ENCODE peak calls at places on chromosomes 16 and 17, in nine cellular contexts. One of them, this sample, is unnamed.

GRCh38 chr16:53457670-53458069 is 23.4 kb downstream of the RBL2 start:
- DNase-seq in stomach: no peak
- DNase-seq in A549: no peak
- DNase-seq in sigmoid colon: no peak
- DNase-seq in CD4-positive, alpha-beta T cell: peak
- DNase-seq in astrocyte of the spinal cord: peak
- DNase-seq in neural crest cell: no peak
- DNase-seq in ovary: no peak
- DNase-seq in tibial artery: no peak
- DNase-seq in this sample: no peak

GRCh38 chr17:63314766-63315165 is 131.3 kb downstream of the CYB561 start:
- DNase-seq in stomach: no peak
- DNase-seq in A549: no peak
- DNase-seq in sigmoid colon: no peak
- DNase-seq in CD4-positive, alpha-beta T cell: no peak
- DNase-seq in astrocyte of the spinal cord: no peak
- DNase-seq in neural crest cell: no peak
- DNase-seq in ovary: no peak
- DNase-seq in tibial artery: no peak
- DNase-seq in this sample: no peak

GRCh38 chr17:82236142-82236971 is 7.5 kb downstream of the SLC16A3 start:
- DNase-seq in stomach: peak
- DNase-seq in A549: peak
- DNase-seq in sigmoid colon: peak
- DNase-seq in CD4-positive, alpha-beta T cell: peak
- DNase-seq in astrocyte of the spinal cord: peak
- DNase-seq in neural crest cell: peak
- DNase-seq in ovary: peak
- DNase-seq in tibial artery: peak
- DNase-seq in this sample: no peak

GRCh38 chr17:62627219-62627903 is at the start of gene MRC2:
- DNase-seq in stomach: no peak
- DNase-seq in A549: peak
- DNase-seq in sigmoid colon: peak
- DNase-seq in CD4-positive, alpha-beta T cell: no peak
- DNase-seq in astrocyte of the spinal cord: peak
- DNase-seq in neural crest cell: peak
- DNase-seq in ovary: peak
- DNase-seq in tibial artery: peak
- DNase-seq in this sample: peak

GRCh38 chr17:47698749-47699535 is 5.0 kb downstream of the TBKBP1 start:
- DNase-seq in stomach: peak
- DNase-seq in A549: peak
- DNase-seq in sigmoid colon: peak
- DNase-seq in CD4-positive, alpha-beta T cell: peak
- DNase-seq in astrocyte of the spinal cord: peak
- DNase-seq in neural crest cell: peak
- DNase-seq in ovary: peak
- DNase-seq in tibial artery: peak
- DNase-seq in this sample: no peak

GRCh38 chr17:12927541-12928425 is 90.0 kb downstream of the ELAC2 start:
- DNase-seq in stomach: no peak
- DNase-seq in A549: no peak
- DNase-seq in sigmoid colon: no peak
- DNase-seq in CD4-positive, alpha-beta T cell: no peak
- DNase-seq in astrocyte of the spinal cord: peak
- DNase-seq in neural crest cell: no peak
- DNase-seq in ovary: peak
- DNase-seq in tibial artery: no peak
- DNase-seq in this sample: no peak

GRCh38 chr17:64259922-64260321 is 3.1 kb downstream of the TEX2 start:
- DNase-seq in stomach: no peak
- DNase-seq in A549: no peak
- DNase-seq in sigmoid colon: no peak
- DNase-seq in CD4-positive, alpha-beta T cell: no peak
- DNase-seq in astrocyte of the spinal cord: peak
- DNase-seq in neural crest cell: no peak
- DNase-seq in ovary: no peak
- DNase-seq in tibial artery: no peak
- DNase-seq in this sample: no peak

GRCh38 chr17:40347319-40348135 is 17.0 kb downstream of the GJD3 start:
- DNase-seq in stomach: no peak
- DNase-seq in A549: no peak
- DNase-seq in sigmoid colon: no peak
- DNase-seq in CD4-positive, alpha-beta T cell: no peak
- DNase-seq in astrocyte of the spinal cord: no peak
- DNase-seq in neural crest cell: peak
- DNase-seq in ovary: peak
- DNase-seq in tibial artery: no peak
- DNase-seq in this sample: no peak

GRCh38 chr16:50121721-50122445 is 31.2 kb upstream of the TENT4B start:
- DNase-seq in stomach: no peak
- DNase-seq in A549: no peak
- DNase-seq in sigmoid colon: no peak
- DNase-seq in CD4-positive, alpha-beta T cell: peak
- DNase-seq in astrocyte of the spinal cord: no peak
- DNase-seq in neural crest cell: no peak
- DNase-seq in ovary: no peak
- DNase-seq in tibial artery: no peak
- DNase-seq in this sample: no peak

GRCh38 chr16:38941-39892 is 14.2 kb downstream of the POLR3K start:
- DNase-seq in stomach: peak
- DNase-seq in A549: no peak
- DNase-seq in sigmoid colon: no peak
- DNase-seq in CD4-positive, alpha-beta T cell: peak
- DNase-seq in astrocyte of the spinal cord: no peak
- DNase-seq in neural crest cell: no peak
- DNase-seq in ovary: no peak
- DNase-seq in tibial artery: no peak
- DNase-seq in this sample: no peak

GRCh38 chr17:17897442-17897841 is 60.7 kb upstream of the SREBF1 start:
- DNase-seq in stomach: no peak
- DNase-seq in A549: no peak
- DNase-seq in sigmoid colon: no peak
- DNase-seq in CD4-positive, alpha-beta T cell: no peak
- DNase-seq in astrocyte of the spinal cord: no peak
- DNase-seq in neural crest cell: no peak
- DNase-seq in ovary: no peak
- DNase-seq in tibial artery: no peak
- DNase-seq in this sample: no peak

GRCh38 chr16:73053379-73054130 is 5.6 kb upstream of the ZFHX3 start:
- DNase-seq in stomach: no peak
- DNase-seq in A549: peak
- DNase-seq in sigmoid colon: peak
- DNase-seq in CD4-positive, alpha-beta T cell: no peak
- DNase-seq in astrocyte of the spinal cord: peak
- DNase-seq in neural crest cell: no peak
- DNase-seq in ovary: no peak
- DNase-seq in tibial artery: peak
- DNase-seq in this sample: no peak

GRCh38 chr17:66740226-66740625 is 94.7 kb upstream of the CACNG5 start:
- DNase-seq in stomach: no peak
- DNase-seq in A549: no peak
- DNase-seq in sigmoid colon: peak
- DNase-seq in CD4-positive, alpha-beta T cell: no peak
- DNase-seq in astrocyte of the spinal cord: no peak
- DNase-seq in neural crest cell: no peak
- DNase-seq in ovary: no peak
- DNase-seq in tibial artery: no peak
- DNase-seq in this sample: no peak

GRCh38 chr17:66734544-66734943 is 100.4 kb upstream of the CACNG5 start:
- DNase-seq in stomach: no peak
- DNase-seq in A549: no peak
- DNase-seq in sigmoid colon: peak
- DNase-seq in CD4-positive, alpha-beta T cell: no peak
- DNase-seq in astrocyte of the spinal cord: no peak
- DNase-seq in neural crest cell: no peak
- DNase-seq in ovary: no peak
- DNase-seq in tibial artery: no peak
- DNase-seq in this sample: no peak

GRCh38 chr17:66739553-66739952 is 95.4 kb upstream of the CACNG5 start:
- DNase-seq in stomach: no peak
- DNase-seq in A549: no peak
- DNase-seq in sigmoid colon: peak
- DNase-seq in CD4-positive, alpha-beta T cell: no peak
- DNase-seq in astrocyte of the spinal cord: no peak
- DNase-seq in neural crest cell: no peak
- DNase-seq in ovary: no peak
- DNase-seq in tibial artery: peak
- DNase-seq in this sample: no peak

GRCh38 chr17:66733759-66734158 is 101.2 kb upstream of the CACNG5 start:
- DNase-seq in stomach: no peak
- DNase-seq in A549: no peak
- DNase-seq in sigmoid colon: no peak
- DNase-seq in CD4-positive, alpha-beta T cell: no peak
- DNase-seq in astrocyte of the spinal cord: no peak
- DNase-seq in neural crest cell: no peak
- DNase-seq in ovary: no peak
- DNase-seq in tibial artery: no peak
- DNase-seq in this sample: no peak

DNA sequence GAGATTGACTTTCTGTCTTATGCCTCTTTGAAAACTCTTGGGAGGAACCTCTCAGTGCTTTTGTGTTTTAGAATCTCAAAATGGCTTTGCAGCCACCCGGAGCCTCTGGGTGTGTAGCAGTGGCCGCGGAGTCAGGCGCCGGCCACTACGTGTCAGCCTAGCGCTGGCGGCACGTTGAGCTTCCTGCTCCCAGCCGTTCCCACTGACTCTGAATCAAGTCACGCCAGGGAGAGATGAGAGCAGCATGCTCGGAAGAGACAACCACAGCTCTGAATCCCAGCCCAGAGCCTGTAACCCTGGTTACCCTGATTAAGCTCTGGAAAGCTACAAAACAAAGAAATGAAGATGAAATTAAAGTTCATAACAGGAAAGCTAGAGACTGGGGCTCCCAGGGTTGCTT is 97.4 kb upstream of the CACNG5 start:
- DNase-seq in stomach: no peak
- DNase-seq in A549: no peak
- DNase-seq in sigmoid colon: peak
- DNase-seq in CD4-positive, alpha-beta T cell: no peak
- DNase-seq in astrocyte of the spinal cord: peak
- DNase-seq in neural crest cell: peak
- DNase-seq in ovary: peak
- DNase-seq in tibial artery: peak
- DNase-seq in this sample: no peak
- TF ChIP-seq CTCF in stomach: no peak
- TF ChIP-seq CTCF in A549: no peak
- TF ChIP-seq CTCF in sigmoid colon: no peak
- TF ChIP-seq CTCF in CD4-positive, alpha-beta T cell: no peak
- TF ChIP-seq CTCF in astrocyte of the spinal cord: peak
- TF ChIP-seq CTCF in neural crest cell: peak
- TF ChIP-seq CTCF in ovary: no peak
- TF ChIP-seq CTCF in tibial artery: no peak
- TF ChIP-seq CTCF in this sample: no peak

GRCh38 chr16:69423189-69423588 is 1.2 kb upstream of the CYB5B start:
- DNase-seq in stomach: no peak
- DNase-seq in A549: no peak
- DNase-seq in sigmoid colon: no peak
- DNase-seq in CD4-positive, alpha-beta T cell: no peak
- DNase-seq in astrocyte of the spinal cord: no peak
- DNase-seq in neural crest cell: no peak
- DNase-seq in ovary: no peak
- DNase-seq in tibial artery: no peak
- DNase-seq in this sample: no peak

GRCh38 chr16:69424053-69424934 is at the start of gene CYB5B:
- DNase-seq in stomach: peak
- DNase-seq in A549: peak
- DNase-seq in sigmoid colon: peak
- DNase-seq in CD4-positive, alpha-beta T cell: peak
- DNase-seq in astrocyte of the spinal cord: peak
- DNase-seq in neural crest cell: peak
- DNase-seq in ovary: peak
- DNase-seq in tibial artery: peak
- DNase-seq in this sample: peak

GRCh38 chr16:69428652-69429051 is 4.2 kb downstream of the CYB5B start:
- DNase-seq in stomach: no peak
- DNase-seq in A549: no peak
- DNase-seq in sigmoid colon: no peak
- DNase-seq in CD4-positive, alpha-beta T cell: no peak
- DNase-seq in astrocyte of the spinal cord: no peak
- DNase-seq in neural crest cell: no peak
- DNase-seq in ovary: no peak
- DNase-seq in tibial artery: no peak
- DNase-seq in this sample: no peak

GRCh38 chr16:69419956-69420355 is 4.5 kb upstream of the CYB5B start:
- DNase-seq in stomach: no peak
- DNase-seq in A549: no peak
- DNase-seq in sigmoid colon: no peak
- DNase-seq in CD4-positive, alpha-beta T cell: no peak
- DNase-seq in astrocyte of the spinal cord: no peak
- DNase-seq in neural crest cell: no peak
- DNase-seq in ovary: no peak
- DNase-seq in tibial artery: no peak
- DNase-seq in this sample: no peak

GRCh38 chr16:69424935-69425784 is 741 bp downstream of the CYB5B start:
- DNase-seq in stomach: no peak
- DNase-seq in A549: no peak
- DNase-seq in sigmoid colon: no peak
- DNase-seq in CD4-positive, alpha-beta T cell: no peak
- DNase-seq in astrocyte of the spinal cord: no peak
- DNase-seq in neural crest cell: no peak
- DNase-seq in ovary: no peak
- DNase-seq in tibial artery: no peak
- DNase-seq in this sample: no peak
- TF ChIP-seq CTCF in stomach: no peak
- TF ChIP-seq CTCF in A549: no peak
- TF ChIP-seq CTCF in sigmoid colon: no peak
- TF ChIP-seq CTCF in CD4-positive, alpha-beta T cell: no peak
- TF ChIP-seq CTCF in astrocyte of the spinal cord: no peak
- TF ChIP-seq CTCF in neural crest cell: no peak
- TF ChIP-seq CTCF in ovary: no peak
- TF ChIP-seq CTCF in tibial artery: no peak
- TF ChIP-seq CTCF in this sample: no peak

DNA sequence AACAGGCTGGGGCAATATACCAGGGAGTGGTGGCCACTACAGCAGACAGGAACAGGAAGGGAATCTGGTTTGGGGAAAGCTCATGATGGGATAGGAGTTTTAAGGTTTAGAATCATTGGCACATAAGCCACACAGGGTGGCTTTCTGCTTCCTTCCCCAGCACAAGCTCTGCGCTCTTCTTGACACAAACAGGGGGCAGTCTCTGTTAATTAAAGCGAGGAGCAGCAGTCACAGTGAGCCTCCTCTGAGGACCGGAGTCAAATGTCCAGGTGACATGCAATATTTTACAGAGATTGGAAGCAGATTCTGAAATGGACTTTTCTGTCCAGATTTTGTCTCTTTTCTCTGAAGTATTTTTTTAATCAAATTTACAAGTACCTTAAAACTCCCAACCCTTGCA is 2.8 kb upstream of the SHISA9 start:
- DNase-seq in stomach: no peak
- DNase-seq in A549: no peak
- DNase-seq in sigmoid colon: no peak
- DNase-seq in CD4-positive, alpha-beta T cell: no peak
- DNase-seq in astrocyte of the spinal cord: no peak
- DNase-seq in neural crest cell: no peak
- DNase-seq in ovary: no peak
- DNase-seq in tibial artery: no peak
- DNase-seq in this sample: no peak
- TF ChIP-seq CTCF in stomach: no peak
- TF ChIP-seq CTCF in A549: no peak
- TF ChIP-seq CTCF in sigmoid colon: no peak
- TF ChIP-seq CTCF in CD4-positive, alpha-beta T cell: no peak
- TF ChIP-seq CTCF in astrocyte of the spinal cord: no peak
- TF ChIP-seq CTCF in neural crest cell: peak
- TF ChIP-seq CTCF in ovary: no peak
- TF ChIP-seq CTCF in tibial artery: no peak
- TF ChIP-seq CTCF in this sample: no peak

GRCh38 chr16:89453662-89454321 is 36.6 kb downstream of the ANKRD11 start:
- DNase-seq in stomach: peak
- DNase-seq in A549: peak
- DNase-seq in sigmoid colon: no peak
- DNase-seq in CD4-positive, alpha-beta T cell: no peak
- DNase-seq in astrocyte of the spinal cord: no peak
- DNase-seq in neural crest cell: no peak
- DNase-seq in ovary: no peak
- DNase-seq in tibial artery: no peak
- DNase-seq in this sample: no peak
- TF ChIP-seq CTCF in stomach: peak
- TF ChIP-seq CTCF in A549: no peak
- TF ChIP-seq CTCF in sigmoid colon: no peak
- TF ChIP-seq CTCF in CD4-positive, alpha-beta T cell: no peak
- TF ChIP-seq CTCF in astrocyte of the spinal cord: peak
- TF ChIP-seq CTCF in neural crest cell: peak
- TF ChIP-seq CTCF in ovary: no peak
- TF ChIP-seq CTCF in tibial artery: no peak
- TF ChIP-seq CTCF in this sample: no peak